ENCODE peak calls at places on chromosomes 5 and 9, in eight cellular contexts. One of them, this sample, is unnamed.

GRCh38 chr9:121021294-121021693 is 28.8 kb downstream of the C5 start:
- DNase-seq in SK-N-SH: no peak
- DNase-seq in neural progenitor cell: no peak
- DNase-seq in HCT116: no peak
- DNase-seq in GM23338: no peak
- DNase-seq in OCI-LY7: peak
- DNase-seq in hepatocyte: no peak
- DNase-seq in PC-3: no peak
- DNase-seq in this sample: no peak

GRCh38 chr9:13948037-13948436 is 365.9 kb downstream of the NFIB start:
- DNase-seq in HCT116: no peak
- DNase-seq in OCI-LY7: no peak
- DNase-seq in SK-N-SH: no peak
- DNase-seq in neural progenitor cell: no peak
- DNase-seq in hepatocyte: no peak
- DNase-seq in PC-3: no peak
- DNase-seq in GM23338: no peak
- DNase-seq in this sample: no peak

GRCh38 chr5:8660133-8660893 is 791.4 kb downstream of the MTRR start:
- DNase-seq in SK-N-SH: no peak
- DNase-seq in hepatocyte: no peak
- DNase-seq in OCI-LY7: no peak
- DNase-seq in PC-3: no peak
- DNase-seq in GM23338: no peak
- DNase-seq in neural progenitor cell: no peak
- DNase-seq in HCT116: no peak
- DNase-seq in this sample: no peak

GRCh38 chr9:135287627-135288026 is 192.0 kb upstream of the PPP1R26 start:
- DNase-seq in GM23338: no peak
- DNase-seq in HCT116: no peak
- DNase-seq in SK-N-SH: no peak
- DNase-seq in hepatocyte: no peak
- DNase-seq in PC-3: no peak
- DNase-seq in OCI-LY7: no peak
- DNase-seq in neural progenitor cell: no peak
- DNase-seq in this sample: no peak

GRCh38 chr9:125613156-125613555 is 93.9 kb downstream of the MAPKAP1 start:
- DNase-seq in HCT116: no peak
- DNase-seq in neural progenitor cell: no peak
- DNase-seq in hepatocyte: no peak
- DNase-seq in SK-N-SH: no peak
- DNase-seq in OCI-LY7: no peak
- DNase-seq in PC-3: no peak
- DNase-seq in GM23338: peak
- DNase-seq in this sample: no peak

GRCh38 chr9:134321571-134321930 is 4.7 kb upstream of the RXRA start:
- DNase-seq in neural progenitor cell: no peak
- DNase-seq in SK-N-SH: no peak
- DNase-seq in HCT116: no peak
- DNase-seq in PC-3: no peak
- DNase-seq in OCI-LY7: no peak
- DNase-seq in hepatocyte: no peak
- DNase-seq in GM23338: no peak
- DNase-seq in this sample: no peak

GRCh38 chr9:138123086-138123485 is 245.5 kb downstream of the CACNA1B start:
- DNase-seq in GM23338: no peak
- DNase-seq in SK-N-SH: no peak
- DNase-seq in PC-3: no peak
- DNase-seq in HCT116: no peak
- DNase-seq in OCI-LY7: no peak
- DNase-seq in neural progenitor cell: no peak
- DNase-seq in hepatocyte: no peak
- DNase-seq in this sample: no peak

GRCh38 chr9:85425153-85425611 is 316.6 kb downstream of the AGTPBP1 start:
- DNase-seq in SK-N-SH: peak
- DNase-seq in GM23338: peak
- DNase-seq in PC-3: peak
- DNase-seq in hepatocyte: peak
- DNase-seq in neural progenitor cell: peak
- DNase-seq in HCT116: peak
- DNase-seq in OCI-LY7: peak
- DNase-seq in this sample: peak

GRCh38 chr9:114282507-114282906 is 40.4 kb upstream of the ORM1 start:
- DNase-seq in SK-N-SH: no peak
- DNase-seq in hepatocyte: no peak
- DNase-seq in HCT116: no peak
- DNase-seq in neural progenitor cell: no peak
- DNase-seq in GM23338: no peak
- DNase-seq in PC-3: no peak
- DNase-seq in OCI-LY7: no peak
- DNase-seq in this sample: peak

GRCh38 chr5:130065617-130066016 is 161.4 kb downstream of the CHSY3 start:
- DNase-seq in SK-N-SH: no peak
- DNase-seq in HCT116: no peak
- DNase-seq in hepatocyte: no peak
- DNase-seq in PC-3: peak
- DNase-seq in neural progenitor cell: no peak
- DNase-seq in OCI-LY7: no peak
- DNase-seq in GM23338: no peak
- DNase-seq in this sample: no peak

GRCh38 chr5:52262844-52263243 is 524.9 kb upstream of the ITGA1 start:
- DNase-seq in GM23338: no peak
- DNase-seq in OCI-LY7: no peak
- DNase-seq in hepatocyte: no peak
- DNase-seq in SK-N-SH: no peak
- DNase-seq in PC-3: no peak
- DNase-seq in HCT116: no peak
- DNase-seq in neural progenitor cell: no peak
- DNase-seq in this sample: peak

GRCh38 chr5:88172847-88173758 is 95.5 kb downstream of the TMEM161B start:
- DNase-seq in hepatocyte: peak
- DNase-seq in HCT116: no peak
- DNase-seq in neural progenitor cell: peak
- DNase-seq in GM23338: peak
- DNase-seq in OCI-LY7: peak
- DNase-seq in PC-3: no peak
- DNase-seq in SK-N-SH: no peak
- DNase-seq in this sample: no peak

GRCh38 chr9:87179556-87180340 is 232.4 kb upstream of the GAS1 start:
- DNase-seq in HCT116: no peak
- DNase-seq in OCI-LY7: no peak
- DNase-seq in neural progenitor cell: no peak
- DNase-seq in PC-3: no peak
- DNase-seq in hepatocyte: no peak
- DNase-seq in GM23338: no peak
- DNase-seq in SK-N-SH: no peak
- DNase-seq in this sample: no peak

GRCh38 chr5:80408475-80408875 is 611 bp downstream of the ZFYVE16 start:
- DNase-seq in HCT116: no peak
- DNase-seq in hepatocyte: peak
- DNase-seq in OCI-LY7: no peak
- DNase-seq in GM23338: no peak
- DNase-seq in neural progenitor cell: no peak
- DNase-seq in PC-3: peak
- DNase-seq in SK-N-SH: peak
- DNase-seq in this sample: peak

GRCh38 chr5:67496051-67496450 is 299.5 kb upstream of the CD180 start:
- DNase-seq in GM23338: no peak
- DNase-seq in SK-N-SH: no peak
- DNase-seq in HCT116: no peak
- DNase-seq in neural progenitor cell: no peak
- DNase-seq in OCI-LY7: no peak
- DNase-seq in PC-3: no peak
- DNase-seq in hepatocyte: no peak
- DNase-seq in this sample: no peak

GRCh38 chr5:152264656-152265055 is 140.4 kb downstream of the NMUR2 start:
- DNase-seq in PC-3: peak
- DNase-seq in GM23338: no peak
- DNase-seq in hepatocyte: no peak
- DNase-seq in neural progenitor cell: no peak
- DNase-seq in OCI-LY7: no peak
- DNase-seq in HCT116: no peak
- DNase-seq in SK-N-SH: no peak
- DNase-seq in this sample: no peak

GRCh38 chr5:57476743-57477142 is 5.9 kb downstream of the ACTBL2 start:
- DNase-seq in hepatocyte: no peak
- DNase-seq in HCT116: no peak
- DNase-seq in PC-3: no peak
- DNase-seq in SK-N-SH: no peak
- DNase-seq in neural progenitor cell: no peak
- DNase-seq in GM23338: no peak
- DNase-seq in OCI-LY7: no peak
- DNase-seq in this sample: no peak

GRCh38 chr5:158979749-158980521 is 119.8 kb downstream of the EBF1 start:
- DNase-seq in PC-3: peak
- DNase-seq in GM23338: peak
- DNase-seq in OCI-LY7: no peak
- DNase-seq in SK-N-SH: no peak
- DNase-seq in hepatocyte: no peak
- DNase-seq in HCT116: no peak
- DNase-seq in neural progenitor cell: peak
- DNase-seq in this sample: no peak

GRCh38 chr5:180069589-180070247 is 1.8 kb downstream of the RNF130 start:
- DNase-seq in HCT116: no peak
- DNase-seq in PC-3: peak
- DNase-seq in GM23338: no peak
- DNase-seq in hepatocyte: no peak
- DNase-seq in OCI-LY7: no peak
- DNase-seq in SK-N-SH: no peak
- DNase-seq in neural progenitor cell: peak
- DNase-seq in this sample: no peak

GRCh38 chr9:91302831-91303230 is 58.9 kb downstream of the AUH start:
- DNase-seq in neural progenitor cell: no peak
- DNase-seq in HCT116: peak
- DNase-seq in GM23338: no peak
- DNase-seq in SK-N-SH: no peak
- DNase-seq in OCI-LY7: no peak
- DNase-seq in PC-3: peak
- DNase-seq in hepatocyte: no peak
- DNase-seq in this sample: no peak

GRCh38 chr9:133823189-133824105 is 85.3 kb upstream of the SARDH start:
- DNase-seq in HCT116: no peak
- DNase-seq in GM23338: no peak
- DNase-seq in PC-3: no peak
- DNase-seq in SK-N-SH: no peak
- DNase-seq in hepatocyte: no peak
- DNase-seq in OCI-LY7: peak
- DNase-seq in neural progenitor cell: no peak
- DNase-seq in this sample: no peak

GRCh38 chr9:17656889-17657288 is 78.0 kb downstream of the SH3GL2 start:
- DNase-seq in SK-N-SH: no peak
- DNase-seq in neural progenitor cell: no peak
- DNase-seq in HCT116: no peak
- DNase-seq in PC-3: no peak
- DNase-seq in GM23338: no peak
- DNase-seq in hepatocyte: no peak
- DNase-seq in OCI-LY7: no peak
- DNase-seq in this sample: no peak

GRCh38 chr5:69492391-69493234 is at the start of gene OCLN:
- DNase-seq in GM23338: peak
- DNase-seq in PC-3: peak
- DNase-seq in SK-N-SH: peak
- DNase-seq in hepatocyte: peak
- DNase-seq in neural progenitor cell: peak
- DNase-seq in OCI-LY7: no peak
- DNase-seq in HCT116: peak
- DNase-seq in this sample: peak

GRCh38 chr5:10140195-10140973 is 109.3 kb downstream of the ATPSCKMT start:
- DNase-seq in SK-N-SH: peak
- DNase-seq in neural progenitor cell: peak
- DNase-seq in GM23338: peak
- DNase-seq in OCI-LY7: no peak
- DNase-seq in PC-3: peak
- DNase-seq in HCT116: peak
- DNase-seq in hepatocyte: no peak
- DNase-seq in this sample: no peak
- TF ChIP-seq CTCF in SK-N-SH: peak
- TF ChIP-seq CTCF in neural progenitor cell: peak
- TF ChIP-seq CTCF in GM23338: peak
- TF ChIP-seq CTCF in OCI-LY7: peak
- TF ChIP-seq CTCF in PC-3: peak
- TF ChIP-seq CTCF in HCT116: peak
- TF ChIP-seq CTCF in hepatocyte: peak
- TF ChIP-seq CTCF in this sample: no peak

GRCh38 chr9:111349766-111350165 is 19.7 kb upstream of the OR2K2 start:
- DNase-seq in PC-3: peak
- DNase-seq in SK-N-SH: no peak
- DNase-seq in neural progenitor cell: no peak
- DNase-seq in hepatocyte: peak
- DNase-seq in OCI-LY7: no peak
- DNase-seq in GM23338: no peak
- DNase-seq in HCT116: no peak
- DNase-seq in this sample: no peak
- TF ChIP-seq EZH2phosphoT487 in PC-3: no peak
- TF ChIP-seq EZH2phosphoT487 in SK-N-SH: no peak
- TF ChIP-seq EZH2phosphoT487 in neural progenitor cell: no peak
- TF ChIP-seq EZH2phosphoT487 in hepatocyte: no peak
- TF ChIP-seq EZH2phosphoT487 in OCI-LY7: no peak
- TF ChIP-seq EZH2phosphoT487 in GM23338: no peak
- TF ChIP-seq EZH2phosphoT487 in HCT116: no peak
- TF ChIP-seq EZH2phosphoT487 in this sample: no peak

DNA sequence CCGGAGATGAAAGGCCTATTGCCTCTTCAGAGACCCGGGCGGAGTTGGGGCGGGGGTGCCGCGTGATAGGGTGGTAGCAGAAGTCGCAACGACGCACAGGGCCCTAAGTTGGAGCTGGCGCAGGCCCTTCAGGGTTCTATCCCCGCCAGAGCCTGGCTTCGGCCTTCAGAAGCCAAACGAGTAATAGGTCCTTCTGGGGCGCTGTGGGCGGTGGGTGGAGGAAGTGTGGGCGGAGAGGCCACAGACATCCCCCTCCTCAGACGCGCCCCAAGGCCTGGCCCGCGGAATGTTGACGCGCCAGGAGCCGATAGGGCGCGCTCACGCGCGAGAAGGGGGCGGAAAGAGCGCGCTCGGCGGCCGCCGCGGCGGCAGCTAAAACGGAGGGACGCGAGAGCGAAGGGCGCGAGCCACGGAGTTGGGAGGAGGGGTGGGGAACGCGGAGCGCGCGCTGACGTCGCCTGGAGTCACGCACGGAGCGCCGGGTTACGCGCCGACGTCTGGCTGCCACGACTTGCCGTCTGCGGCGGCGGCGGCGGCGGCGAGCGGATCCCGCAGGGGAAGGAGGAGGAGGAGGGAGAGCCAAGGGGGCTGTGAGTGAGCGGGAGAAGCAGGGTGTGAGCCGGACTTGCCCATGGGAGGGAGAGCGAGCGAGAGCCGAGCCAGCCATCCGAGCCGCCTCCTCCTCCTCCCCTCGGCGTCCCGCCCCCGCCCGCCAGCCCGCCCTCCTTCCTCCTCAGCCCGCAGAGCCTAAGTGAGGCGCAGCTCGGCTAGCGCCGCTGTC is 6.4 kb upstream of the PURA start:
- DNase-seq in PC-3: peak
- DNase-seq in hepatocyte: peak
- DNase-seq in OCI-LY7: peak
- DNase-seq in SK-N-SH: peak
- DNase-seq in neural progenitor cell: peak
- DNase-seq in HCT116: peak
- DNase-seq in GM23338: peak
- DNase-seq in this sample: peak
- TF ChIP-seq CTCF in PC-3: peak
- TF ChIP-seq CTCF in hepatocyte: peak
- TF ChIP-seq CTCF in OCI-LY7: peak
- TF ChIP-seq CTCF in SK-N-SH: peak
- TF ChIP-seq CTCF in neural progenitor cell: peak
- TF ChIP-seq CTCF in HCT116: no peak
- TF ChIP-seq CTCF in GM23338: no peak
- TF ChIP-seq CTCF in this sample: peak

GRCh38 chr5:15376803-15377202 is 123.2 kb upstream of the FBXL7 start:
- DNase-seq in HCT116: no peak
- DNase-seq in neural progenitor cell: no peak
- DNase-seq in SK-N-SH: no peak
- DNase-seq in hepatocyte: no peak
- DNase-seq in GM23338: no peak
- DNase-seq in OCI-LY7: no peak
- DNase-seq in PC-3: no peak
- DNase-seq in this sample: no peak
- TF ChIP-seq EZH2phosphoT487 in HCT116: no peak
- TF ChIP-seq EZH2phosphoT487 in neural progenitor cell: no peak
- TF ChIP-seq EZH2phosphoT487 in SK-N-SH: no peak
- TF ChIP-seq EZH2phosphoT487 in hepatocyte: no peak
- TF ChIP-seq EZH2phosphoT487 in GM23338: no peak
- TF ChIP-seq EZH2phosphoT487 in OCI-LY7: no peak
- TF ChIP-seq EZH2phosphoT487 in PC-3: no peak
- TF ChIP-seq EZH2phosphoT487 in this sample: no peak